ENCODE peak calls at places on chromosomes 4 and X, in four cellular contexts. K is endothelial cell, T is left ventricle myocardium inferior, C is OCI-LY7. I is an unnamed sample.

GRCh38 chr4:6309755-6310154 is 40.1 kb downstream of the WFS1 start:
- DNase-seq in T (no peak), K (no peak), C (no peak), I (no peak)

GRCh38 chrX:41723821-41724220 is at the start of gene GPR82:
- DNase-seq in C (peak), T (no peak), K (no peak), I (no peak)

GRCh38 chrX:21838937-21839333 is 482 bp upstream of the MBTPS2 start:
- DNase-seq in C (peak), T (no peak), K (no peak), I (no peak)

GRCh38 chrX:139078761-139079160 is 367.2 kb upstream of the FGF13 start:
- DNase-seq in T (no peak), C (no peak), K (no peak), I (no peak)

GRCh38 chr4:163164591-163164990 is 2.1 kb downstream of the NAF1 start:
- DNase-seq in C (no peak), T (no peak), K (no peak), I (no peak)

GRCh38 chrX:46687619-46688018 is 71.3 kb downstream of the SLC9A7 start:
- DNase-seq in T (no peak), C (no peak), K (no peak), I (no peak)

GRCh38 chr4:54318904-54319303 is 89.8 kb downstream of the PDGFRA start:
- DNase-seq in K (peak), C (peak), T (no peak), I (no peak)

GRCh38 chr4:3145251-3145908 is 70.9 kb downstream of the HTT start:
- DNase-seq in C (no peak), T (no peak), K (no peak), I (no peak)

GRCh38 chrX:115362334-115363095 is 73.0 kb downstream of the LUZP4 start:
- DNase-seq in K (no peak), C (no peak), T (no peak), I (no peak)

GRCh38 chrX:134172588-134173259 is 64.3 kb upstream of the CCDC160 start:
- DNase-seq in T (peak), K (peak), C (no peak), I (peak)

GRCh38 chrX:115522955-115523354 is 38.0 kb upstream of the PLS3 start:
- DNase-seq in T (no peak), C (no peak), K (no peak), I (no peak)

GRCh38 chr4:121728066-121728465 is 31.3 kb upstream of the ANXA5 start:
- DNase-seq in K (no peak), C (no peak), T (no peak), I (no peak)

GRCh38 chr4:112514079-112514448 is 1.9 kb downstream of the NEUROG2 start:
- DNase-seq in K (no peak), C (no peak), T (no peak), I (no peak)

GRCh38 chr4:129839687-129840086 is 743.7 kb downstream of the C4orf33 start:
- DNase-seq in T (no peak), K (no peak), C (no peak), I (no peak)

GRCh38 chr4:31946456-31946855 is 1226.3 kb downstream of the PCDH7 start:
- DNase-seq in K (no peak), T (no peak), C (no peak), I (no peak)

GRCh38 chrX:21955398-21956189 is 15.1 kb downstream of the SMS start:
- DNase-seq in T (no peak), C (no peak), K (no peak), I (no peak)

GRCh38 chrX:24025741-24026402 is 1.1 kb downstream of the KLHL15 start:
- DNase-seq in T (no peak), K (no peak), C (no peak), I (peak)

GRCh38 chr4:69860007-69860406 is at the start of gene SULT1E1:
- DNase-seq in C (no peak), K (no peak), T (no peak), I (no peak)

GRCh38 chrX:21725498-21725897 is 32.4 kb downstream of the SMPX start:
- DNase-seq in C (no peak), K (no peak), T (no peak), I (no peak)

GRCh38 chr4:79598801-79599200 is 190.8 kb upstream of the GK2 start:
- DNase-seq in K (no peak), C (no peak), T (no peak), I (no peak)

GRCh38 chr4:184255361-184255760 is 37.7 kb upstream of the ENPP6 start:
- DNase-seq in C (no peak), K (no peak), T (no peak), I (no peak)

GRCh38 chr4:122777846-122778501 is 45.5 kb downstream of the BBS12 start:
- DNase-seq in C (no peak), K (no peak), T (no peak), I (no peak)

I was measured in left cardiac atrium.